ENCODE peak calls at places on chromosomes 16 and 17, in eight cellular contexts. One of them, this sample, is unnamed.

GRCh38 chr17:77869041-77869595 is 89.4 kb upstream of the TNRC6C start:
- DNase-seq in CD4-positive, alpha-beta T cell: no peak
- DNase-seq in EL: no peak
- DNase-seq in CD8-positive, alpha-beta memory T cell: peak
- DNase-seq in lung: no peak
- DNase-seq in nephron progenitor cell: no peak
- DNase-seq in AG09309: no peak
- DNase-seq in fibroblast of the aortic adventitia: no peak
- DNase-seq in this sample: no peak

GRCh38 chr17:2980904-2981246 is 82.5 kb downstream of the OR1D5 start:
- DNase-seq in fibroblast of the aortic adventitia: no peak
- DNase-seq in lung: no peak
- DNase-seq in AG09309: no peak
- DNase-seq in nephron progenitor cell: no peak
- DNase-seq in CD4-positive, alpha-beta T cell: no peak
- DNase-seq in EL: no peak
- DNase-seq in CD8-positive, alpha-beta memory T cell: no peak
- DNase-seq in this sample: no peak

GRCh38 chr17:8791910-8792270 is 7.3 kb downstream of the MFSD6L start:
- DNase-seq in CD4-positive, alpha-beta T cell: no peak
- DNase-seq in EL: peak
- DNase-seq in nephron progenitor cell: no peak
- DNase-seq in fibroblast of the aortic adventitia: peak
- DNase-seq in AG09309: peak
- DNase-seq in CD8-positive, alpha-beta memory T cell: no peak
- DNase-seq in lung: no peak
- DNase-seq in this sample: no peak

GRCh38 chr17:75504347-75505151 is 10.8 kb downstream of the CASKIN2 start:
- DNase-seq in lung: no peak
- DNase-seq in EL: no peak
- DNase-seq in nephron progenitor cell: no peak
- DNase-seq in AG09309: no peak
- DNase-seq in CD4-positive, alpha-beta T cell: no peak
- DNase-seq in fibroblast of the aortic adventitia: no peak
- DNase-seq in CD8-positive, alpha-beta memory T cell: peak
- DNase-seq in this sample: no peak

GRCh38 chr16:30137897-30138296 is 14.9 kb upstream of the MAPK3 start:
- DNase-seq in EL: no peak
- DNase-seq in fibroblast of the aortic adventitia: no peak
- DNase-seq in lung: no peak
- DNase-seq in CD8-positive, alpha-beta memory T cell: no peak
- DNase-seq in AG09309: no peak
- DNase-seq in nephron progenitor cell: peak
- DNase-seq in CD4-positive, alpha-beta T cell: no peak
- DNase-seq in this sample: no peak

GRCh38 chr17:76427457-76428231 is 25.3 kb downstream of the UBE2O start:
- DNase-seq in EL: peak
- DNase-seq in fibroblast of the aortic adventitia: peak
- DNase-seq in AG09309: no peak
- DNase-seq in lung: no peak
- DNase-seq in CD8-positive, alpha-beta memory T cell: no peak
- DNase-seq in nephron progenitor cell: no peak
- DNase-seq in CD4-positive, alpha-beta T cell: no peak
- DNase-seq in this sample: no peak

GRCh38 chr16:81688182-81688581 is 90.9 kb upstream of the PLCG2 start:
- DNase-seq in CD4-positive, alpha-beta T cell: no peak
- DNase-seq in lung: no peak
- DNase-seq in nephron progenitor cell: no peak
- DNase-seq in fibroblast of the aortic adventitia: no peak
- DNase-seq in EL: no peak
- DNase-seq in CD8-positive, alpha-beta memory T cell: no peak
- DNase-seq in AG09309: no peak
- DNase-seq in this sample: no peak

GRCh38 chr17:71828182-71828596 is 292.6 kb upstream of the SOX9 start:
- DNase-seq in EL: peak
- DNase-seq in AG09309: peak
- DNase-seq in CD4-positive, alpha-beta T cell: no peak
- DNase-seq in nephron progenitor cell: peak
- DNase-seq in lung: no peak
- DNase-seq in CD8-positive, alpha-beta memory T cell: no peak
- DNase-seq in fibroblast of the aortic adventitia: no peak
- DNase-seq in this sample: no peak

GRCh38 chr17:78252111-78252634 is 20.7 kb downstream of the TMEM235 start:
- DNase-seq in AG09309: no peak
- DNase-seq in EL: no peak
- DNase-seq in CD4-positive, alpha-beta T cell: peak
- DNase-seq in fibroblast of the aortic adventitia: no peak
- DNase-seq in lung: no peak
- DNase-seq in CD8-positive, alpha-beta memory T cell: peak
- DNase-seq in nephron progenitor cell: no peak
- DNase-seq in this sample: no peak

GRCh38 chr16:26856271-26856670 is 210.5 kb upstream of the C16orf82 start:
- DNase-seq in CD8-positive, alpha-beta memory T cell: no peak
- DNase-seq in fibroblast of the aortic adventitia: no peak
- DNase-seq in EL: no peak
- DNase-seq in lung: no peak
- DNase-seq in CD4-positive, alpha-beta T cell: no peak
- DNase-seq in nephron progenitor cell: no peak
- DNase-seq in AG09309: no peak
- DNase-seq in this sample: no peak

GRCh38 chr16:8583712-8584111 is 6.6 kb downstream of the TMEM114 start:
- DNase-seq in CD4-positive, alpha-beta T cell: no peak
- DNase-seq in nephron progenitor cell: no peak
- DNase-seq in CD8-positive, alpha-beta memory T cell: no peak
- DNase-seq in AG09309: no peak
- DNase-seq in fibroblast of the aortic adventitia: no peak
- DNase-seq in lung: no peak
- DNase-seq in EL: no peak
- DNase-seq in this sample: no peak

GRCh38 chr16:67910162-67910561 is 17.1 kb downstream of the PSKH1 start:
- DNase-seq in CD8-positive, alpha-beta memory T cell: no peak
- DNase-seq in AG09309: peak
- DNase-seq in EL: peak
- DNase-seq in lung: no peak
- DNase-seq in CD4-positive, alpha-beta T cell: no peak
- DNase-seq in nephron progenitor cell: no peak
- DNase-seq in fibroblast of the aortic adventitia: no peak
- DNase-seq in this sample: no peak

GRCh38 chr16:47142469-47143328 is 1.0 kb downstream of the NETO2 start:
- DNase-seq in lung: no peak
- DNase-seq in nephron progenitor cell: peak
- DNase-seq in CD4-positive, alpha-beta T cell: no peak
- DNase-seq in AG09309: no peak
- DNase-seq in fibroblast of the aortic adventitia: peak
- DNase-seq in CD8-positive, alpha-beta memory T cell: peak
- DNase-seq in EL: peak
- DNase-seq in this sample: peak

GRCh38 chr17:29177871-29178749 is 2.1 kb downstream of the MYO18A start:
- DNase-seq in AG09309: no peak
- DNase-seq in EL: no peak
- DNase-seq in CD4-positive, alpha-beta T cell: no peak
- DNase-seq in fibroblast of the aortic adventitia: no peak
- DNase-seq in CD8-positive, alpha-beta memory T cell: no peak
- DNase-seq in nephron progenitor cell: no peak
- DNase-seq in lung: no peak
- DNase-seq in this sample: no peak

GRCh38 chr16:67883872-67884261 is 818 bp upstream of the NRN1L start:
- DNase-seq in fibroblast of the aortic adventitia: peak
- DNase-seq in AG09309: no peak
- DNase-seq in CD8-positive, alpha-beta memory T cell: peak
- DNase-seq in EL: peak
- DNase-seq in CD4-positive, alpha-beta T cell: peak
- DNase-seq in nephron progenitor cell: peak
- DNase-seq in lung: peak
- DNase-seq in this sample: no peak

GRCh38 chr17:48814504-48814903 is 2.5 kb downstream of the TTLL6 start:
- DNase-seq in fibroblast of the aortic adventitia: peak
- DNase-seq in nephron progenitor cell: peak
- DNase-seq in EL: peak
- DNase-seq in CD8-positive, alpha-beta memory T cell: peak
- DNase-seq in CD4-positive, alpha-beta T cell: peak
- DNase-seq in AG09309: no peak
- DNase-seq in lung: peak
- DNase-seq in this sample: peak

GRCh38 chr17:14308965-14309879 is 8.3 kb downstream of the HS3ST3B1 start:
- DNase-seq in EL: peak
- DNase-seq in lung: peak
- DNase-seq in AG09309: peak
- DNase-seq in CD8-positive, alpha-beta memory T cell: peak
- DNase-seq in CD4-positive, alpha-beta T cell: peak
- DNase-seq in nephron progenitor cell: peak
- DNase-seq in fibroblast of the aortic adventitia: peak
- DNase-seq in this sample: peak

GRCh38 chr16:9091867-9092281 is 430 bp downstream of the HAPSTR1 start:
- DNase-seq in EL: peak
- DNase-seq in lung: peak
- DNase-seq in fibroblast of the aortic adventitia: no peak
- DNase-seq in nephron progenitor cell: no peak
- DNase-seq in CD8-positive, alpha-beta memory T cell: peak
- DNase-seq in CD4-positive, alpha-beta T cell: peak
- DNase-seq in AG09309: no peak
- DNase-seq in this sample: no peak

GRCh38 chr16:20968765-20969164 is 68.2 kb downstream of the LYRM1 start:
- DNase-seq in AG09309: no peak
- DNase-seq in fibroblast of the aortic adventitia: no peak
- DNase-seq in CD8-positive, alpha-beta memory T cell: no peak
- DNase-seq in CD4-positive, alpha-beta T cell: no peak
- DNase-seq in lung: no peak
- DNase-seq in EL: no peak
- DNase-seq in nephron progenitor cell: no peak
- DNase-seq in this sample: no peak

GRCh38 chr17:6426356-6427101 is 8.4 kb downstream of the AIPL1 start:
- DNase-seq in CD8-positive, alpha-beta memory T cell: no peak
- DNase-seq in lung: no peak
- DNase-seq in CD4-positive, alpha-beta T cell: no peak
- DNase-seq in AG09309: no peak
- DNase-seq in nephron progenitor cell: no peak
- DNase-seq in EL: no peak
- DNase-seq in fibroblast of the aortic adventitia: no peak
- DNase-seq in this sample: no peak

GRCh38 chr17:43917348-43918025 is 10.2 kb upstream of the MPP2 start:
- DNase-seq in CD4-positive, alpha-beta T cell: no peak
- DNase-seq in nephron progenitor cell: peak
- DNase-seq in fibroblast of the aortic adventitia: peak
- DNase-seq in AG09309: no peak
- DNase-seq in CD8-positive, alpha-beta memory T cell: no peak
- DNase-seq in lung: no peak
- DNase-seq in EL: no peak
- DNase-seq in this sample: no peak

This sample was measured in NCI-H1930.